ENCODE peak calls at places on chromosomes 11 and 22, in nine cellular contexts. One of them, this sample, is unnamed.

GRCh38 chr11:13415201-13415600 is 47.8 kb downstream of the BTBD10 start:
- DNase-seq in heart right ventricle: no peak
- DNase-seq in fibroblast of lung: no peak
- DNase-seq in adrenal gland: no peak
- DNase-seq in foreskin fibroblast: no peak
- DNase-seq in fibroblast of mammary gland: peak
- DNase-seq in RWPE1: no peak
- DNase-seq in GM06990: no peak
- DNase-seq in fibroblast of the aortic adventitia: no peak
- DNase-seq in this sample: no peak

GRCh38 chr22:46828323-46829139 is 66.1 kb downstream of the TBC1D22A start:
- DNase-seq in heart right ventricle: no peak
- DNase-seq in fibroblast of lung: no peak
- DNase-seq in adrenal gland: no peak
- DNase-seq in foreskin fibroblast: no peak
- DNase-seq in fibroblast of mammary gland: no peak
- DNase-seq in RWPE1: no peak
- DNase-seq in GM06990: no peak
- DNase-seq in fibroblast of the aortic adventitia: no peak
- DNase-seq in this sample: no peak

GRCh38 chr22:49838771-49839717 is 11.4 kb upstream of the BRD1 start:
- DNase-seq in heart right ventricle: no peak
- DNase-seq in fibroblast of lung: peak
- DNase-seq in adrenal gland: no peak
- DNase-seq in foreskin fibroblast: no peak
- DNase-seq in fibroblast of mammary gland: no peak
- DNase-seq in RWPE1: no peak
- DNase-seq in GM06990: no peak
- DNase-seq in fibroblast of the aortic adventitia: no peak
- DNase-seq in this sample: peak

GRCh38 chr11:75422248-75423231 is 10.5 kb downstream of the KLHL35 start:
- DNase-seq in heart right ventricle: no peak
- DNase-seq in fibroblast of lung: no peak
- DNase-seq in adrenal gland: no peak
- DNase-seq in foreskin fibroblast: no peak
- DNase-seq in fibroblast of mammary gland: no peak
- DNase-seq in RWPE1: no peak
- DNase-seq in GM06990: no peak
- DNase-seq in fibroblast of the aortic adventitia: no peak
- DNase-seq in this sample: no peak

GRCh38 chr11:31870609-31871309 is 59.6 kb upstream of the PAX6 start:
- DNase-seq in heart right ventricle: peak
- DNase-seq in fibroblast of lung: peak
- DNase-seq in adrenal gland: peak
- DNase-seq in foreskin fibroblast: peak
- DNase-seq in fibroblast of mammary gland: peak
- DNase-seq in RWPE1: peak
- DNase-seq in GM06990: peak
- DNase-seq in fibroblast of the aortic adventitia: peak
- DNase-seq in this sample: peak

GRCh38 chr11:8631395-8632110 is 37.5 kb upstream of the STK33 start:
- DNase-seq in heart right ventricle: no peak
- DNase-seq in fibroblast of lung: peak
- DNase-seq in adrenal gland: no peak
- DNase-seq in foreskin fibroblast: peak
- DNase-seq in fibroblast of mammary gland: peak
- DNase-seq in RWPE1: peak
- DNase-seq in GM06990: no peak
- DNase-seq in fibroblast of the aortic adventitia: peak
- DNase-seq in this sample: no peak

GRCh38 chr11:1229471-1230120 is 6.7 kb downstream of the MUC5B start:
- DNase-seq in heart right ventricle: peak
- DNase-seq in fibroblast of lung: no peak
- DNase-seq in adrenal gland: no peak
- DNase-seq in foreskin fibroblast: no peak
- DNase-seq in fibroblast of mammary gland: no peak
- DNase-seq in RWPE1: no peak
- DNase-seq in GM06990: no peak
- DNase-seq in fibroblast of the aortic adventitia: no peak
- DNase-seq in this sample: no peak

GRCh38 chr11:19853016-19853415 is 140.4 kb downstream of the NAV2 start:
- DNase-seq in heart right ventricle: no peak
- DNase-seq in fibroblast of lung: peak
- DNase-seq in adrenal gland: no peak
- DNase-seq in foreskin fibroblast: peak
- DNase-seq in fibroblast of mammary gland: peak
- DNase-seq in RWPE1: no peak
- DNase-seq in GM06990: no peak
- DNase-seq in fibroblast of the aortic adventitia: peak
- DNase-seq in this sample: no peak

GRCh38 chr11:124970925-124971324 is 16.9 kb downstream of the CCDC15 start:
- DNase-seq in heart right ventricle: no peak
- DNase-seq in fibroblast of lung: peak
- DNase-seq in adrenal gland: no peak
- DNase-seq in foreskin fibroblast: peak
- DNase-seq in fibroblast of mammary gland: peak
- DNase-seq in RWPE1: peak
- DNase-seq in GM06990: no peak
- DNase-seq in fibroblast of the aortic adventitia: peak
- DNase-seq in this sample: no peak

GRCh38 chr22:38873469-38874411 is 1.7 kb upstream of the CBX6 start:
- DNase-seq in heart right ventricle: no peak
- DNase-seq in fibroblast of lung: no peak
- DNase-seq in adrenal gland: no peak
- DNase-seq in foreskin fibroblast: no peak
- DNase-seq in fibroblast of mammary gland: no peak
- DNase-seq in RWPE1: no peak
- DNase-seq in GM06990: peak
- DNase-seq in fibroblast of the aortic adventitia: no peak
- DNase-seq in this sample: peak

GRCh38 chr11:111601636-111601978 is 642 bp upstream of the SIK2 start:
- DNase-seq in heart right ventricle: no peak
- DNase-seq in fibroblast of lung: no peak
- DNase-seq in adrenal gland: no peak
- DNase-seq in foreskin fibroblast: no peak
- DNase-seq in fibroblast of mammary gland: no peak
- DNase-seq in RWPE1: no peak
- DNase-seq in GM06990: no peak
- DNase-seq in fibroblast of the aortic adventitia: no peak
- DNase-seq in this sample: no peak

GRCh38 chr11:102546923-102547471 is 16.4 kb upstream of the MMP7 start:
- DNase-seq in heart right ventricle: no peak
- DNase-seq in fibroblast of lung: no peak
- DNase-seq in adrenal gland: no peak
- DNase-seq in foreskin fibroblast: no peak
- DNase-seq in fibroblast of mammary gland: no peak
- DNase-seq in RWPE1: no peak
- DNase-seq in GM06990: peak
- DNase-seq in fibroblast of the aortic adventitia: no peak
- DNase-seq in this sample: peak

GRCh38 chr11:16317712-16318111 is 38.6 kb downstream of the SOX6 start:
- DNase-seq in heart right ventricle: no peak
- DNase-seq in fibroblast of lung: no peak
- DNase-seq in adrenal gland: no peak
- DNase-seq in foreskin fibroblast: no peak
- DNase-seq in fibroblast of mammary gland: no peak
- DNase-seq in RWPE1: no peak
- DNase-seq in GM06990: no peak
- DNase-seq in fibroblast of the aortic adventitia: no peak
- DNase-seq in this sample: no peak

GRCh38 chr11:11979487-11980117 is 28.8 kb downstream of the DKK3 start:
- DNase-seq in heart right ventricle: no peak
- DNase-seq in fibroblast of lung: peak
- DNase-seq in adrenal gland: peak
- DNase-seq in foreskin fibroblast: peak
- DNase-seq in fibroblast of mammary gland: peak
- DNase-seq in RWPE1: no peak
- DNase-seq in GM06990: no peak
- DNase-seq in fibroblast of the aortic adventitia: peak
- DNase-seq in this sample: no peak

GRCh38 chr11:2466869-2467694 is 22.3 kb downstream of the KCNQ1 start:
- DNase-seq in heart right ventricle: no peak
- DNase-seq in fibroblast of lung: no peak
- DNase-seq in adrenal gland: peak
- DNase-seq in foreskin fibroblast: no peak
- DNase-seq in fibroblast of mammary gland: no peak
- DNase-seq in RWPE1: no peak
- DNase-seq in GM06990: no peak
- DNase-seq in fibroblast of the aortic adventitia: no peak
- DNase-seq in this sample: peak

GRCh38 chr11:56521955-56522354 is 21.1 kb downstream of the OR5M11 start:
- DNase-seq in heart right ventricle: no peak
- DNase-seq in fibroblast of lung: no peak
- DNase-seq in adrenal gland: no peak
- DNase-seq in foreskin fibroblast: no peak
- DNase-seq in fibroblast of mammary gland: no peak
- DNase-seq in RWPE1: no peak
- DNase-seq in GM06990: no peak
- DNase-seq in fibroblast of the aortic adventitia: no peak
- DNase-seq in this sample: no peak

GRCh38 chr11:15124528-15124927 is 9.8 kb downstream of the INSC start:
- DNase-seq in heart right ventricle: no peak
- DNase-seq in fibroblast of lung: no peak
- DNase-seq in adrenal gland: no peak
- DNase-seq in foreskin fibroblast: no peak
- DNase-seq in fibroblast of mammary gland: no peak
- DNase-seq in RWPE1: no peak
- DNase-seq in GM06990: no peak
- DNase-seq in fibroblast of the aortic adventitia: no peak
- DNase-seq in this sample: no peak

GRCh38 chr11:11672764-11673163 is 51.0 kb upstream of the GALNT18 start:
- DNase-seq in heart right ventricle: no peak
- DNase-seq in fibroblast of lung: no peak
- DNase-seq in adrenal gland: no peak
- DNase-seq in foreskin fibroblast: no peak
- DNase-seq in fibroblast of mammary gland: no peak
- DNase-seq in RWPE1: no peak
- DNase-seq in GM06990: no peak
- DNase-seq in fibroblast of the aortic adventitia: no peak
- DNase-seq in this sample: no peak

GRCh38 chr11:102223859-102224258 is 93.4 kb upstream of the BIRC3 start:
- DNase-seq in heart right ventricle: no peak
- DNase-seq in fibroblast of lung: peak
- DNase-seq in adrenal gland: no peak
- DNase-seq in foreskin fibroblast: peak
- DNase-seq in fibroblast of mammary gland: no peak
- DNase-seq in RWPE1: peak
- DNase-seq in GM06990: no peak
- DNase-seq in fibroblast of the aortic adventitia: peak
- DNase-seq in this sample: no peak

GRCh38 chr22:38416621-38417251 is 38.3 kb downstream of the KCNJ4 start:
- DNase-seq in heart right ventricle: no peak
- DNase-seq in fibroblast of lung: no peak
- DNase-seq in adrenal gland: no peak
- DNase-seq in foreskin fibroblast: no peak
- DNase-seq in fibroblast of mammary gland: no peak
- DNase-seq in RWPE1: no peak
- DNase-seq in GM06990: no peak
- DNase-seq in fibroblast of the aortic adventitia: no peak
- DNase-seq in this sample: no peak

GRCh38 chr22:30486661-30487115 is 14.9 kb upstream of the SEC14L3 start:
- DNase-seq in heart right ventricle: no peak
- DNase-seq in fibroblast of lung: no peak
- DNase-seq in adrenal gland: no peak
- DNase-seq in foreskin fibroblast: no peak
- DNase-seq in fibroblast of mammary gland: no peak
- DNase-seq in RWPE1: no peak
- DNase-seq in GM06990: no peak
- DNase-seq in fibroblast of the aortic adventitia: no peak
- DNase-seq in this sample: no peak

DNA sequence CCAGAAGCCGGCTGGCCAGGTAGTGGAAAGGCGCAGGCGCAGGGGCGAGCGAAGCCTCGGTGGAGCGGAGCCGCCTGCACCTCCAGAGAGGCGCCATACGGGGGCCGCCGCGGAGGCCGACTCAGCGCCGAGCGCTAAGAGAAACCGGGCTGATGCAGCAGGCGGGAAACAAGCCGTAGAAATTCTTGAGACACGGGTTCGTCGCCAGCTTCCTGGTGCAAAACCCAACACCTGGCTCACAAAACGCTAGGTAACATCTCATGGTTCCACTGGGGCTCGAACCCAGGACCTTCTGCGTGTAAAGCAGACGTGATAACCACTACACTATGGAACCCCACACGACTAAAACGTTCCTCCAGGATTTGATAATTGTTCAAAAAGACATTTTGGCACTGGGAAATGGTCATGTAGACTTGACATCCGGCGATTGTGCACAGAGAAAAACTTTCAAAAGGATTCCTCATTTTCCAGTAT is 39.1 kb downstream of the OR4D9 start:
- DNase-seq in heart right ventricle: peak
- DNase-seq in fibroblast of lung: peak
- DNase-seq in adrenal gland: peak
- DNase-seq in foreskin fibroblast: peak
- DNase-seq in fibroblast of mammary gland: peak
- DNase-seq in RWPE1: peak
- DNase-seq in GM06990: peak
- DNase-seq in fibroblast of the aortic adventitia: peak
- DNase-seq in this sample: peak
- TF ChIP-seq CTCF in heart right ventricle: peak
- TF ChIP-seq CTCF in fibroblast of lung: peak
- TF ChIP-seq CTCF in adrenal gland: peak
- TF ChIP-seq CTCF in foreskin fibroblast: peak
- TF ChIP-seq CTCF in fibroblast of mammary gland: peak
- TF ChIP-seq CTCF in RWPE1: peak
- TF ChIP-seq CTCF in GM06990: peak
- TF ChIP-seq CTCF in fibroblast of the aortic adventitia: peak
- TF ChIP-seq CTCF in this sample: peak

GRCh38 chr11:47775240-47775869 is 8.2 kb upstream of the FNBP4 start:
- DNase-seq in heart right ventricle: no peak
- DNase-seq in fibroblast of lung: no peak
- DNase-seq in adrenal gland: no peak
- DNase-seq in foreskin fibroblast: no peak
- DNase-seq in fibroblast of mammary gland: no peak
- DNase-seq in RWPE1: no peak
- DNase-seq in GM06990: no peak
- DNase-seq in fibroblast of the aortic adventitia: no peak
- DNase-seq in this sample: no peak
- TF ChIP-seq CTCF in heart right ventricle: no peak
- TF ChIP-seq CTCF in fibroblast of lung: no peak
- TF ChIP-seq CTCF in adrenal gland: no peak
- TF ChIP-seq CTCF in foreskin fibroblast: no peak
- TF ChIP-seq CTCF in fibroblast of mammary gland: no peak
- TF ChIP-seq CTCF in RWPE1: no peak
- TF ChIP-seq CTCF in GM06990: no peak
- TF ChIP-seq CTCF in fibroblast of the aortic adventitia: no peak
- TF ChIP-seq CTCF in this sample: no peak

GRCh38 chr11:34252651-34253050 is 105.2 kb downstream of the ABTB2 start:
- DNase-seq in heart right ventricle: no peak
- DNase-seq in fibroblast of lung: no peak
- DNase-seq in adrenal gland: no peak
- DNase-seq in foreskin fibroblast: no peak
- DNase-seq in fibroblast of mammary gland: no peak
- DNase-seq in RWPE1: no peak
- DNase-seq in GM06990: no peak
- DNase-seq in fibroblast of the aortic adventitia: no peak
- DNase-seq in this sample: no peak
- TF ChIP-seq CTCF in heart right ventricle: no peak
- TF ChIP-seq CTCF in fibroblast of lung: no peak
- TF ChIP-seq CTCF in adrenal gland: no peak
- TF ChIP-seq CTCF in foreskin fibroblast: no peak
- TF ChIP-seq CTCF in fibroblast of mammary gland: no peak
- TF ChIP-seq CTCF in RWPE1: no peak
- TF ChIP-seq CTCF in GM06990: no peak
- TF ChIP-seq CTCF in fibroblast of the aortic adventitia: no peak
- TF ChIP-seq CTCF in this sample: no peak

GRCh38 chr11:116193321-116194114 is 579.3 kb downstream of the BUD13 start:
- DNase-seq in heart right ventricle: no peak
- DNase-seq in fibroblast of lung: peak
- DNase-seq in adrenal gland: peak
- DNase-seq in foreskin fibroblast: peak
- DNase-seq in fibroblast of mammary gland: peak
- DNase-seq in RWPE1: peak
- DNase-seq in GM06990: no peak
- DNase-seq in fibroblast of the aortic adventitia: peak
- DNase-seq in this sample: no peak
- TF ChIP-seq CTCF in heart right ventricle: no peak
- TF ChIP-seq CTCF in fibroblast of lung: no peak
- TF ChIP-seq CTCF in adrenal gland: peak
- TF ChIP-seq CTCF in foreskin fibroblast: no peak
- TF ChIP-seq CTCF in fibroblast of mammary gland: peak
- TF ChIP-seq CTCF in RWPE1: no peak
- TF ChIP-seq CTCF in GM06990: no peak
- TF ChIP-seq CTCF in fibroblast of the aortic adventitia: peak
- TF ChIP-seq CTCF in this sample: no peak